ENCODE peak calls at places on chromosome 22, in ten cellular contexts. V is WERI-Rb-1, R is heart left ventricle, P is fibroblast of lung, N is foreskin fibroblast, D is upper lobe of right lung, Y is lower lobe of right lung, G is neural progenitor cell, J is choroid plexus epithelial cell, L is colonic mucosa. O is an unnamed sample.

GRCh38 chr22:33656808-33657628 is 263.3 kb downstream of the LARGE1 start:
- DNase-seq in V (no peak), R (no peak), P (no peak), N (no peak), D (no peak), Y (no peak), G (no peak), J (no peak), L (no peak), O (no peak)

GRCh38 chr22:27642104-27642800 is 159.3 kb downstream of the MN1 start:
- DNase-seq in V (no peak), R (no peak), P (peak; percentile 10), N (no peak), D (no peak), Y (no peak), G (peak; percentile 79), J (no peak), L (no peak), O (no peak)

GRCh38 chr22:41468381-41469217 is at the start of the genes ACO2 and PHF5A:
- DNase-seq in V (peak; percentile 97), R (peak; percentile 98), P (peak; percentile 98), N (peak; percentile 99), D (peak; percentile 98), Y (peak; percentile 98), G (peak; percentile 99), J (peak; percentile 99), L (peak; percentile 98), O (peak; percentile 97)

GRCh38 chr22:29831186-29831921 is 6.7 kb downstream of the ASCC2 start:
- DNase-seq in V (no peak), R (no peak), P (no peak), N (no peak), D (no peak), Y (no peak), G (no peak), J (no peak), L (no peak), O (no peak)

GRCh38 chr22:47043835-47044721 is 281.6 kb downstream of the TBC1D22A start:
- DNase-seq in V (peak; percentile 91), R (peak; percentile 58), P (peak; percentile 71), N (peak; percentile 39), D (peak; percentile 66), Y (peak; percentile 47), G (peak; percentile 42), J (peak; percentile 17), L (peak; percentile 86), O (peak; percentile 40)

GRCh38 chr22:42714768-42715430 is 5.8 kb downstream of the A4GALT start:
- DNase-seq in V (no peak), R (no peak), P (peak; percentile 38), N (peak; percentile 24), D (no peak), Y (no peak), G (no peak), J (no peak), L (no peak), O (no peak)

GRCh38 chr22:44625981-44626687 is 75.9 kb upstream of the PRR5 start:
- DNase-seq in V (peak; percentile 72), R (peak; percentile 87), P (peak; percentile 20), N (peak; percentile 82), D (peak; percentile 80), Y (peak; percentile 77), G (peak; percentile 79), J (peak; percentile 68), L (peak; percentile 71), O (peak; percentile 81)

GRCh38 chr22:46293591-46294260 is 2.9 kb upstream of the GTSE1 start:
- DNase-seq in V (no peak), R (peak; percentile 80), P (peak; percentile 63), N (peak; percentile 94), D (no peak), Y (peak; percentile 55), G (no peak), J (peak; percentile 76), L (no peak), O (no peak)

DNA sequence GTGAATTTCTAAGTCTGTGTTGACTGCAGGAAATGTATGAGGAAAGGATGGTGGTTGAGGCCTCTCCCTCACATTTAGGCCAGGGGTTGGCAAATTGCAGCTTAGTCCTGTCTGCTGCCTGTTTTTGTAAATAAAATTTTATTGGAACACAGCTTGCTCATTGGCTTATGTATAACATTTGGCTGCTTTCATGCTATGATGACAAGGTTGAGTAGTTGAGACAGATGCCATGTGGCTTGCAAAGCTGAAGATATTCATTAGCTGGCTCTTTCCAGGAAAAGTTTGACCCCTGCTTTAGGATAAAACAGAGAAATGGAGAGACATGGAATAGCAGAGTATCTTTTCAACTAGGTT is 46.2 kb downstream of the BCR start:
- DNase-seq in V (no peak), R (no peak), P (no peak), N (peak; percentile 34), D (no peak), Y (peak; percentile 13), G (no peak), J (peak; percentile 28), L (no peak), O (no peak)
- H3K4me3 ChIP-seq in V (no peak overlapping the region), R (no peak overlapping the region), P (no peak overlapping the region), N (no peak overlapping the region), D (no peak overlapping the region), Y (no peak overlapping the region), G (no peak overlapping the region), J (no peak overlapping the region), L (no peak overlapping the region), O (no peak overlapping the region)

GRCh38 chr22:32122899-32123298 is 36.2 kb downstream of the C22orf42 start:
- DNase-seq in V (no peak), R (no peak), P (no peak), N (no peak), D (no peak), Y (no peak), G (no peak), J (no peak), L (no peak), O (no peak)

GRCh38 chr22:32119568-32120235 is 39.4 kb downstream of the C22orf42 start:
- DNase-seq in V (no peak), R (no peak), P (no peak), N (no peak), D (no peak), Y (no peak), G (no peak), J (no peak), L (no peak), O (no peak)

GRCh38 chr22:32127904-32128303 is 31.2 kb downstream of the C22orf42 start:
- DNase-seq in V (no peak), R (no peak), P (no peak), N (no peak), D (no peak), Y (no peak), G (peak; percentile 65), J (no peak), L (no peak), O (no peak)

GRCh38 chr22:32120603-32121002 is 38.5 kb downstream of the C22orf42 start:
- DNase-seq in V (no peak), R (no peak), P (no peak), N (no peak), D (no peak), Y (no peak), G (no peak), J (no peak), L (no peak), O (no peak)

DNA sequence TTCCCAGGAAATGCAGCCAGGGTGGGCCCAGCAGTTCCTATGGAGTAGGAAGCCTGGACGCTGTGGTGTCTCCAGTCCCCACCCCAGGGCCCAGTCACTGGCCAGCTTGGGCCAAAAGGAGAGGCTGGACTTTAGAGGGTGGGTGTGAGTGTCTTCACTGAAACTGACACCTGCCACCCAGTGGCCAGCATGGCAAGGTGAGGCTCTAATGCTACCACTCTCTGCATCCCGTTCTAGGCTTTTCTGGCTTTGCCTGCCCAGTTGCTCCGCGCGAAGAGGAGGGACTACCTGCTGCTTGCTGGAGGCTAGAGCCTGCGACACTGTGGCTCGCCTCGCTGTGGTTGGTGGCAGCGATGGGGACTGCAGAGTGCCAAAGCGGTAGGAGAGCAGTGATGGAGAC is 35.4 kb downstream of the C22orf42 start:
- DNase-seq in V (no peak), R (no peak), P (no peak), N (no peak), D (no peak), Y (no peak), G (peak; percentile 44), J (no peak), L (no peak), O (peak; percentile 49)
- TF ChIP-seq CTCF in V (peak; percentile 43), R (no peak), P (no peak), N (no peak), D (no peak), Y (no peak), G (peak; percentile 34), J (peak; percentile 9), L (no peak), O (no peak)

GRCh38 chr22:40204331-40205116 is 26.8 kb downstream of the TNRC6B start:
- DNase-seq in V (peak; percentile 8), R (no peak), P (peak; percentile 72), N (peak; percentile 83), D (no peak), Y (no peak), G (no peak), J (peak; percentile 61), L (no peak), O (no peak)

GRCh38 chr22:40202225-40202944 is 24.7 kb downstream of the TNRC6B start:
- DNase-seq in V (no peak), R (no peak), P (no peak), N (no peak), D (no peak), Y (no peak), G (no peak), J (peak; percentile 29), L (no peak), O (no peak)

GRCh38 chr22:40206561-40206960 is 28.8 kb downstream of the TNRC6B start:
- DNase-seq in V (no peak), R (no peak), P (no peak), N (no peak), D (no peak), Y (no peak), G (no peak), J (no peak), L (no peak), O (no peak)

GRCh38 chr22:40200795-40201194 is 23.1 kb downstream of the TNRC6B start:
- DNase-seq in V (no peak), R (no peak), P (no peak), N (no peak), D (no peak), Y (no peak), G (no peak), J (no peak), L (no peak), O (no peak)

DNA sequence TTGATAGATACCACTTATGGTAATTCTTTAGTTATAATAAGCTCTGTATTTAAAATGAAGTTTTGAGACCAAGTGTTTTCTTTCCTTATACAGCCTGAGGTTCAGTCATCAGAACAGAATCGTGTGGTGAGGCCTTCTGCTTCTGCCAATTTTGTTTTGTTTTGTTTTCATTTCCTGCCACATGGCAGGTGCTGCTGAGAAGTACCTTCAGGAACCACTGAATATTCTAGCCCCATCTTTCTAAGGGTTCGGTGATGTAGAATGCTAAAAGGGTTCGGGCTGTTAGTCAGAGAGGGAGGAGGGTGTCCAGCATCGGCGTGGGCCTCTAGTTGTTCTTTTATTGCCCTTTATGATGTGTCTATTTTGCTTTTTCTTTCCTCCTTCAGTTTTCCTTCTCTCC is 25.8 kb downstream of the TNRC6B start:
- DNase-seq in V (no peak), R (no peak), P (no peak), N (no peak), D (no peak), Y (no peak), G (no peak), J (peak; percentile 28), L (no peak), O (no peak)
- H3K4me3 ChIP-seq in V (no peak overlapping the region), R (no peak overlapping the region), P (no peak overlapping the region), N (no peak overlapping the region), D (no peak overlapping the region), Y (no peak overlapping the region), G (no peak overlapping the region), J (no peak overlapping the region), L (no peak overlapping the region), O (no peak overlapping the region)

DNA sequence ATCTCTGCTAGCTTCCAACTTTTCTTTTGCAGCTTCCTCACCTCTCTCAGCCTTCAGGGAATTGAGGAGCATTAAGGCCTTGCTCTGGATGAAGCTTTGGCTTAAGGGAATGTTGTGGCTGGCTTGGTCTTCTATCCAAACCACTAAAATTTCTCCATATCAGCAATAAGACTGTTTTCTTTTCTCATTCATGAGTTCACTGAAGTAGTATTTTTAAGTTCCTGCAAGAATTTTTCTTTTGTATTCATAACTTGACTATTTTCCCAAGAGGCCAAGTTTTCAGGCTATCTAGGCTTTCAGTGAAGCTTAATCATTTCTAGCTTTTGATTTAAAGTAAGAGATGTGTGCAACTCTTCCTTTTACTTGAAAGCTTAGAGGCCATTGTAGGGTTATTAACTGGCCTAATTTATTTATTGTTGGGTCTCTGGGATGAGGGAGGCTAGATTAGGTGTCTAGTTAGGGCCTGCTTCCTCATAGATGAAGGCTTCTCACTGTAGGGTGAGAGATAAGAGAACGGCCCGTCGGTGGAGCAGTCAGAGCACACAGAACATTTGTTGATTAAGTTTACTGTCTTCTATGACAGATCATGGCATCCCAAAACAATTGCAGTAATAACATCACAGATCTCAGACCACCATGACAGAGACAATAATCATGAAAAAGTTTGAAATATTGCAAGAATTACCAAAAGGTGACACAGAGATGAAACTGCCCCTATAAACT is 33.2 kb downstream of the CSF2RB start:
- DNase-seq in V (no peak), R (no peak), P (peak; percentile 52), N (peak; percentile 12), D (no peak), Y (no peak), G (no peak), J (peak; percentile 28), L (no peak), O (no peak)
- TF ChIP-seq CTCF in V (no peak), R (no peak), P (no peak), N (peak; percentile 10), D (no peak), Y (no peak), G (peak; percentile 8), J (peak; percentile 39), L (no peak), O (no peak)